ENCODE peak calls at places on chromosomes 7 and 10, in six cellular contexts. One of them, this sample, is unnamed.

GRCh38 chr10:130547368-130547767 is 411.2 kb downstream of the GLRX3 start:
- DNase-seq in myocyte: no peak
- DNase-seq in stomach: no peak
- DNase-seq in NCI-H1694: no peak
- DNase-seq in neural progenitor cell: peak
- DNase-seq in AG04449: no peak
- DNase-seq in this sample: no peak

GRCh38 chr10:22531441-22531840 is 182.9 kb downstream of the PIP4K2A start:
- DNase-seq in neural progenitor cell: no peak
- DNase-seq in NCI-H1694: no peak
- DNase-seq in stomach: no peak
- DNase-seq in AG04449: no peak
- DNase-seq in myocyte: no peak
- DNase-seq in this sample: no peak

GRCh38 chr7:123352957-123353356 is 153.2 kb upstream of the SLC13A1 start:
- DNase-seq in myocyte: no peak
- DNase-seq in AG04449: no peak
- DNase-seq in NCI-H1694: no peak
- DNase-seq in stomach: no peak
- DNase-seq in neural progenitor cell: no peak
- DNase-seq in this sample: no peak

GRCh38 chr10:8794860-8795259 is 740.4 kb downstream of the GATA3 start:
- DNase-seq in neural progenitor cell: no peak
- DNase-seq in NCI-H1694: no peak
- DNase-seq in myocyte: no peak
- DNase-seq in AG04449: no peak
- DNase-seq in stomach: no peak
- DNase-seq in this sample: no peak

GRCh38 chr7:47647213-47647985 is 65.5 kb upstream of the TNS3 start:
- DNase-seq in AG04449: no peak
- DNase-seq in NCI-H1694: no peak
- DNase-seq in stomach: no peak
- DNase-seq in neural progenitor cell: no peak
- DNase-seq in myocyte: no peak
- DNase-seq in this sample: no peak

GRCh38 chr10:97571622-97572021 is 957 bp upstream of the ANKRD2 start:
- DNase-seq in stomach: peak
- DNase-seq in myocyte: no peak
- DNase-seq in NCI-H1694: no peak
- DNase-seq in neural progenitor cell: no peak
- DNase-seq in AG04449: no peak
- DNase-seq in this sample: no peak

GRCh38 chr7:7271094-7271874 is 88.9 kb downstream of the C1GALT1 start:
- DNase-seq in AG04449: no peak
- DNase-seq in neural progenitor cell: peak
- DNase-seq in myocyte: peak
- DNase-seq in NCI-H1694: no peak
- DNase-seq in stomach: no peak
- DNase-seq in this sample: no peak

GRCh38 chr7:11830582-11831382 is 1.2 kb downstream of the THSD7A start:
- DNase-seq in NCI-H1694: no peak
- DNase-seq in stomach: no peak
- DNase-seq in myocyte: peak
- DNase-seq in neural progenitor cell: no peak
- DNase-seq in AG04449: no peak
- DNase-seq in this sample: no peak

GRCh38 chr10:73625004-73625883 is 16.0 kb downstream of the MYOZ1 start:
- DNase-seq in AG04449: no peak
- DNase-seq in myocyte: peak
- DNase-seq in NCI-H1694: no peak
- DNase-seq in neural progenitor cell: peak
- DNase-seq in stomach: no peak
- DNase-seq in this sample: no peak

GRCh38 chr10:4383683-4384082 is 442.3 kb upstream of the AKR1E2 start:
- DNase-seq in myocyte: peak
- DNase-seq in neural progenitor cell: no peak
- DNase-seq in AG04449: no peak
- DNase-seq in stomach: no peak
- DNase-seq in NCI-H1694: no peak
- DNase-seq in this sample: no peak

GRCh38 chr7:42932861-42933591 is 850 bp downstream of the MRPL32 start:
- DNase-seq in neural progenitor cell: peak
- DNase-seq in AG04449: no peak
- DNase-seq in NCI-H1694: no peak
- DNase-seq in stomach: peak
- DNase-seq in myocyte: peak
- DNase-seq in this sample: no peak

GRCh38 chr7:2651336-2651735 is 19.6 kb downstream of the TTYH3 start:
- DNase-seq in stomach: no peak
- DNase-seq in neural progenitor cell: peak
- DNase-seq in NCI-H1694: peak
- DNase-seq in AG04449: no peak
- DNase-seq in myocyte: no peak
- DNase-seq in this sample: no peak

GRCh38 chr7:107751113-107751512 is 7.2 kb downstream of the CBLL1 start:
- DNase-seq in NCI-H1694: no peak
- DNase-seq in AG04449: no peak
- DNase-seq in stomach: no peak
- DNase-seq in myocyte: no peak
- DNase-seq in neural progenitor cell: no peak
- DNase-seq in this sample: no peak

GRCh38 chr7:110645060-110645459 is 445.9 kb upstream of the LRRN3 start:
- DNase-seq in AG04449: no peak
- DNase-seq in NCI-H1694: no peak
- DNase-seq in myocyte: no peak
- DNase-seq in stomach: no peak
- DNase-seq in neural progenitor cell: no peak
- DNase-seq in this sample: no peak

GRCh38 chr10:91289295-91289694 is 68.8 kb downstream of the PCGF5 start:
- DNase-seq in AG04449: no peak
- DNase-seq in neural progenitor cell: no peak
- DNase-seq in myocyte: no peak
- DNase-seq in stomach: no peak
- DNase-seq in NCI-H1694: no peak
- DNase-seq in this sample: no peak

GRCh38 chr7:20304366-20304765 is 26.3 kb upstream of the ITGB8 start:
- DNase-seq in NCI-H1694: no peak
- DNase-seq in AG04449: no peak
- DNase-seq in myocyte: no peak
- DNase-seq in stomach: no peak
- DNase-seq in neural progenitor cell: no peak
- DNase-seq in this sample: no peak

GRCh38 chr7:115297651-115298050 is 375.8 kb downstream of the MDFIC start:
- DNase-seq in stomach: peak
- DNase-seq in myocyte: peak
- DNase-seq in NCI-H1694: no peak
- DNase-seq in AG04449: peak
- DNase-seq in neural progenitor cell: no peak
- DNase-seq in this sample: no peak

GRCh38 chr10:116168329-116168728 is 104.7 kb downstream of the GFRA1 start:
- DNase-seq in myocyte: no peak
- DNase-seq in AG04449: no peak
- DNase-seq in stomach: no peak
- DNase-seq in NCI-H1694: no peak
- DNase-seq in neural progenitor cell: no peak
- DNase-seq in this sample: no peak

GRCh38 chr10:8787649-8788048 is 733.2 kb downstream of the GATA3 start:
- DNase-seq in neural progenitor cell: no peak
- DNase-seq in AG04449: no peak
- DNase-seq in stomach: no peak
- DNase-seq in myocyte: no peak
- DNase-seq in NCI-H1694: no peak
- DNase-seq in this sample: no peak

GRCh38 chr10:33365314-33365713 is 30.8 kb upstream of the NRP1 start:
- DNase-seq in neural progenitor cell: no peak
- DNase-seq in myocyte: no peak
- DNase-seq in NCI-H1694: no peak
- DNase-seq in stomach: no peak
- DNase-seq in AG04449: no peak
- DNase-seq in this sample: no peak

GRCh38 chr7:51288896-51289607 is 27.6 kb downstream of the COBL start:
- DNase-seq in myocyte: peak
- DNase-seq in neural progenitor cell: no peak
- DNase-seq in NCI-H1694: no peak
- DNase-seq in stomach: no peak
- DNase-seq in AG04449: no peak
- DNase-seq in this sample: no peak

GRCh38 chr7:116400526-116400925 is 99.0 kb upstream of the CAV2 start:
- DNase-seq in myocyte: no peak
- DNase-seq in AG04449: no peak
- DNase-seq in neural progenitor cell: no peak
- DNase-seq in NCI-H1694: no peak
- DNase-seq in stomach: no peak
- DNase-seq in this sample: no peak

GRCh38 chr10:12396567-12396966 is 47.2 kb downstream of the CAMK1D start:
- DNase-seq in NCI-H1694: no peak
- DNase-seq in stomach: no peak
- DNase-seq in myocyte: peak
- DNase-seq in neural progenitor cell: no peak
- DNase-seq in AG04449: no peak
- DNase-seq in this sample: no peak

GRCh38 chr7:73736885-73737284 is 1.7 kb downstream of the ABHD11 start:
- DNase-seq in stomach: no peak
- DNase-seq in AG04449: no peak
- DNase-seq in NCI-H1694: no peak
- DNase-seq in myocyte: no peak
- DNase-seq in neural progenitor cell: no peak
- DNase-seq in this sample: no peak

GRCh38 chr7:3427957-3428356 is 126.9 kb downstream of the SDK1 start:
- DNase-seq in neural progenitor cell: no peak
- DNase-seq in NCI-H1694: no peak
- DNase-seq in stomach: no peak
- DNase-seq in AG04449: no peak
- DNase-seq in myocyte: no peak
- DNase-seq in this sample: no peak

GRCh38 chr7:55174456-55174855 is 155.6 kb downstream of the EGFR start:
- DNase-seq in neural progenitor cell: no peak
- DNase-seq in stomach: no peak
- DNase-seq in myocyte: no peak
- DNase-seq in AG04449: no peak
- DNase-seq in NCI-H1694: no peak
- DNase-seq in this sample: no peak

GRCh38 chr10:83541096-83541495 is 598.2 kb upstream of the GHITM start:
- DNase-seq in neural progenitor cell: no peak
- DNase-seq in AG04449: no peak
- DNase-seq in stomach: no peak
- DNase-seq in myocyte: no peak
- DNase-seq in NCI-H1694: no peak
- DNase-seq in this sample: no peak

GRCh38 chr7:114047889-114048288 is 129.1 kb upstream of the PPP1R3A start:
- DNase-seq in AG04449: no peak
- DNase-seq in neural progenitor cell: no peak
- DNase-seq in NCI-H1694: no peak
- DNase-seq in myocyte: peak
- DNase-seq in stomach: no peak
- DNase-seq in this sample: no peak

GRCh38 chr10:112535432-112536038 is 88.5 kb downstream of the VTI1A start:
- DNase-seq in NCI-H1694: no peak
- DNase-seq in myocyte: no peak
- DNase-seq in neural progenitor cell: no peak
- DNase-seq in AG04449: no peak
- DNase-seq in stomach: no peak
- DNase-seq in this sample: no peak

GRCh38 chr7:22872087-22872807 is 49.6 kb upstream of the TOMM7 start:
- DNase-seq in myocyte: no peak
- DNase-seq in stomach: no peak
- DNase-seq in AG04449: no peak
- DNase-seq in neural progenitor cell: no peak
- DNase-seq in NCI-H1694: no peak
- DNase-seq in this sample: no peak

GRCh38 chr10:14563359-14563758 is 211.3 kb downstream of the FAM107B start:
- DNase-seq in neural progenitor cell: no peak
- DNase-seq in myocyte: no peak
- DNase-seq in stomach: no peak
- DNase-seq in NCI-H1694: no peak
- DNase-seq in AG04449: no peak
- DNase-seq in this sample: no peak